ENCODE peak calls at places on chromosomes 2 and 18, in eight cellular contexts. M is colonic mucosa, B is AG09309, X is AG04450, F is brain microvascular endothelial cell, R is WTC11, T is fibroblast of villous mesenchyme, J is GM20000. U is an unnamed sample.

GRCh38 chr18:53795061-53795460 is 429.4 kb downstream of the MBD2 start:
- DNase-seq in B (no peak), M (no peak), X (no peak), T (no peak), R (no peak), F (no peak), J (no peak), U (no peak)

GRCh38 chr2:105329561-105330495 is at the start of gene TGFBRAP1:
- DNase-seq in X (no peak), J (peak; percentile 90), R (peak; percentile 34), M (peak; percentile 48), B (no peak), F (no peak), T (peak; percentile 51), U (peak; percentile 60)

GRCh38 chr18:58781627-58782194 is 83.0 kb upstream of the ZNF532 start:
- DNase-seq in X (no peak), J (peak; percentile 72), B (peak; percentile 42), F (peak; percentile 87), R (peak; percentile 86), T (peak; percentile 88), M (peak; percentile 83), U (peak; percentile 85)

GRCh38 chr2:174495365-174496012 is 8.7 kb upstream of the GPR155 start:
- DNase-seq in T (no peak), J (no peak), B (no peak), F (no peak), R (no peak), X (no peak), M (no peak), U (no peak)

GRCh38 chr18:48847807-48848486 is 102.8 kb downstream of the SMAD7 start:
- DNase-seq in M (no peak), J (no peak), R (no peak), T (no peak), B (no peak), F (no peak), X (no peak), U (no peak)

GRCh38 chr2:160566717-160567116 is 73.1 kb upstream of the RBMS1 start:
- DNase-seq in M (no peak), X (no peak), F (no peak), T (peak; percentile 76), R (no peak), J (no peak), B (peak; percentile 47), U (no peak)

GRCh38 chr18:67310826-67311225 is 205.7 kb downstream of the DSEL start:
- DNase-seq in X (no peak), M (no peak), J (no peak), B (no peak), T (no peak), R (no peak), F (peak; percentile 48), U (no peak)

GRCh38 chr2:134173338-134174016 is 80.4 kb upstream of the MGAT5 start:
- DNase-seq in M (peak; percentile 75), J (no peak), X (no peak), B (no peak), T (no peak), F (no peak), R (no peak), U (peak; percentile 67)

GRCh38 chr2:223010641-223011040 is 41.3 kb upstream of the KCNE4 start:
- DNase-seq in T (peak; percentile 44), M (no peak), X (peak; percentile 71), J (no peak), F (peak; percentile 52), R (no peak), B (peak; percentile 86), U (no peak)

GRCh38 chr18:2002604-2003003 is 568.7 kb downstream of the METTL4 start:
- DNase-seq in X (no peak), J (no peak), T (no peak), R (no peak), B (no peak), F (no peak), M (no peak), U (peak; percentile 8)

GRCh38 chr2:163466583-163466982 is 269.2 kb downstream of the FIGN start:
- DNase-seq in T (no peak), J (no peak), X (no peak), M (no peak), B (no peak), R (no peak), F (no peak), U (no peak)

GRCh38 chr2:229342376-229342775 is 71.3 kb upstream of the PID1 start:
- DNase-seq in F (no peak), X (no peak), M (peak; percentile 39), T (peak; percentile 36), B (no peak), R (peak; percentile 83), J (no peak), U (peak; percentile 49)

GRCh38 chr2:140580799-140581198 is 1550.0 kb downstream of the LRP1B start:
- DNase-seq in B (no peak), M (no peak), R (no peak), T (peak; percentile 6), J (no peak), X (no peak), F (no peak), U (no peak)

GRCh38 chr18:51068111-51068510 is 38.1 kb downstream of the SMAD4 start:
- DNase-seq in R (no peak), T (peak; percentile 84), B (peak; percentile 93), J (no peak), X (no peak), F (peak; percentile 47), M (no peak), U (no peak)

GRCh38 chr2:238370482-238371372 is 50.4 kb downstream of the TRAF3IP1 start:
- DNase-seq in M (peak; percentile 73), T (peak; percentile 71), R (peak; percentile 48), J (peak; percentile 64), F (peak; percentile 67), B (no peak), X (peak; percentile 32), U (peak; percentile 48)

GRCh38 chr2:238720232-238720672 is 127.6 kb upstream of the TWIST2 start:
- DNase-seq in R (peak; percentile 86), B (no peak), J (peak; percentile 58), M (peak; percentile 59), T (peak; percentile 47), F (peak; percentile 29), X (no peak), U (peak; percentile 54)

GRCh38 chr18:14978962-14979535 is 231.1 kb downstream of the ANKRD30B start:
- DNase-seq in M (peak; percentile 50), R (peak; percentile 19), F (no peak), J (no peak), X (no peak), B (no peak), T (no peak), U (no peak)

GRCh38 chr2:32342811-32343210 is 14.0 kb upstream of the BIRC6 start:
- DNase-seq in J (no peak), X (no peak), M (no peak), F (no peak), B (no peak), T (no peak), R (no peak), U (peak; percentile 22)

GRCh38 chr2:178679891-178680290 is 127.3 kb downstream of the TTN start:
- DNase-seq in F (no peak), T (no peak), X (no peak), B (no peak), R (no peak), J (no peak), M (no peak), U (no peak)

GRCh38 chr2:178677599-178677998 is 129.6 kb downstream of the TTN start:
- DNase-seq in B (no peak), F (no peak), R (no peak), X (no peak), M (no peak), J (no peak), T (no peak), U (no peak)

GRCh38 chr2:178676046-178676445 is 131.2 kb downstream of the TTN start:
- DNase-seq in F (no peak), J (no peak), R (no peak), X (no peak), T (no peak), M (no peak), B (no peak), U (no peak)

GRCh38 chr2:178674122-178674521 is 133.1 kb downstream of the TTN start:
- DNase-seq in B (no peak), R (no peak), J (no peak), X (no peak), T (no peak), F (no peak), M (no peak), U (no peak)
- TF ChIP-seq CTCF in B (no peak), R (no peak), J (no peak), X (no peak), T (no peak), F (peak; percentile 19), M (no peak), U (no peak)

GRCh38 chr18:43663159-43663558 is 385.9 kb upstream of the SYT4 start:
- DNase-seq in B (no peak), J (no peak), R (no peak), T (no peak), F (no peak), X (no peak), M (no peak), U (no peak)

GRCh38 chr18:43664487-43665008 is 387.3 kb upstream of the SYT4 start:
- DNase-seq in M (no peak), X (no peak), F (no peak), B (no peak), T (no peak), J (no peak), R (no peak), U (no peak)

GRCh38 chr18:43662657-43663056 is 385.4 kb upstream of the SYT4 start:
- DNase-seq in B (peak; percentile 68), T (peak; percentile 30), F (peak; percentile 91), X (peak; percentile 80), M (no peak), J (no peak), R (no peak), U (no peak)

GRCh38 chr18:43665239-43665788 is 388.0 kb upstream of the SYT4 start:
- DNase-seq in R (no peak), M (no peak), T (peak; percentile 59), F (peak; percentile 94), B (peak; percentile 59), J (no peak), X (peak; percentile 68), U (no peak)

GRCh38 chr18:43661570-43661969 is 384.3 kb upstream of the SYT4 start:
- DNase-seq in T (peak; percentile 58), R (peak; percentile 20), B (peak; percentile 52), F (peak; percentile 66), M (no peak), J (no peak), X (peak; percentile 55), U (no peak)
- TF ChIP-seq CTCF in T (peak; percentile 56), R (no peak), B (peak; percentile 59), F (peak; percentile 63), M (peak; percentile 9), J (no peak), X (peak; percentile 67), U (no peak)

GRCh38 chr2:7379799-7380198 is 462.6 kb downstream of the RNF144A start:
- DNase-seq in F (no peak), T (no peak), R (peak; percentile 34), X (no peak), J (no peak), M (peak; percentile 24), B (no peak), U (no peak)
- TF ChIP-seq CTCF in F (peak; percentile 36), T (no peak), R (no peak), X (no peak), J (no peak), M (no peak), B (no peak), U (no peak)

DNA sequence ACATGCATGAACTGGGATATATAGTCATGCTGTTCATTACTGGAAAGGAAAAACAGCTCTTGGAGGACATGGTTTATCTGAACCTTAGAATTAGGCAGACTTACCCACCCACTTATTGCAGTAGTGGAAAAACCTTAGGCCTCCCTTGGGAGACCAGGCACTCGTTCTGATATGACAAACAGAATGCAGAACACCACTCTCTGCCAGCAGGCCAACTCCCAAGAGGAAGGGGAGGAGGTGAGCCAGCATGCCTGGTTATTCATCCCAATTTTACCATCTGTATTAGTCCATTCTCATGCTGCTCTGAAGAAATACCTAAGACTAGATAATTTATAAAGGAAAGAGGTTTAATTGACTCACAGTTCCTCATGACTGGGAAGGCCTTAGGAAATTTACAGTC is 17.5 kb downstream of the C18orf63 start:
- DNase-seq in F (no peak), R (no peak), M (no peak), X (no peak), B (no peak), J (no peak), T (no peak), U (no peak)
- TF ChIP-seq CTCF in F (no peak), R (no peak), M (no peak), X (no peak), B (no peak), J (no peak), T (no peak), U (no peak)

U was measured in heart right ventricle.